ENCODE peak calls at places on chromosome 18, in four cellular contexts. I, R, B and T are unnamed samples.

GRCh38 chr18:59219672-59220163 is at the start of gene GRP:
- DNase-seq in I (no peak), R (no peak), B (no peak), T (no peak)

GRCh38 chr18:59837586-59837985 is 62.2 kb upstream of the PMAIP1 start:
- DNase-seq in I (no peak), R (peak), B (no peak), T (peak)

GRCh38 chr18:62606106-62606505 is 83.3 kb downstream of the ZCCHC2 start:
- DNase-seq in I (no peak), R (no peak), B (no peak), T (no peak)

GRCh38 chr18:8654482-8655451 is 45.5 kb downstream of the RAB12 start:
- DNase-seq in I (no peak), R (no peak), B (no peak), T (no peak)

GRCh38 chr18:68177807-68178702 is 536.9 kb downstream of the TMX3 start:
- DNase-seq in I (no peak), R (no peak), B (no peak), T (no peak)

GRCh38 chr18:78734614-78734945 is 245.0 kb upstream of the SALL3 start:
- DNase-seq in I (no peak), R (no peak), B (no peak), T (no peak)

GRCh38 chr18:63314991-63315662 is 4.4 kb downstream of the BCL2 start:
- DNase-seq in I (no peak), R (no peak), B (no peak), T (no peak)

GRCh38 chr18:427005-427404 is 73.5 kb downstream of the COLEC12 start:
- DNase-seq in I (no peak), R (no peak), B (no peak), T (no peak)

GRCh38 chr18:32920796-32921787 is 148.3 kb upstream of the KLHL14 start:
- DNase-seq in I (no peak), R (no peak), B (no peak), T (no peak)

GRCh38 chr18:212780-213179 is 54.4 kb downstream of the USP14 start:
- DNase-seq in I (no peak), R (no peak), B (no peak), T (no peak)

GRCh38 chr18:12048827-12049175 is 44.8 kb upstream of the ANKRD62 start:
- DNase-seq in I (no peak), R (no peak), B (no peak), T (no peak)

GRCh38 chr18:67123901-67124300 is 392.6 kb downstream of the DSEL start:
- DNase-seq in I (no peak), R (no peak), B (no peak), T (no peak)

GRCh38 chr18:5518899-5519371 is 24.9 kb downstream of the EPB41L3 start:
- DNase-seq in I (no peak), R (no peak), B (no peak), T (no peak)

GRCh38 chr18:48172226-48173006 is 236.8 kb downstream of the ZBTB7C start:
- DNase-seq in I (no peak), R (no peak), B (no peak), T (no peak)